ENCODE peak calls at places on chromosome 4, in seven cellular contexts. C, V, N, P, K, Z and S are unnamed samples.

GRCh38 chr4:138390286-138390685 is 148.1 kb upstream of the SLC7A11 start:
- DNase-seq in P (no peak), N (peak), Z (no peak), V (peak), C (no peak), K (peak), S (no peak)

GRCh38 chr4:88511236-88511635 is 12.3 kb downstream of the PYURF start:
- DNase-seq in Z (no peak), P (no peak), V (no peak), K (no peak), N (no peak), C (no peak), S (no peak)

GRCh38 chr4:76059750-76060149 is 14.8 kb upstream of the ART3 start:
- DNase-seq in Z (no peak), N (no peak), V (no peak), P (no peak), C (no peak), K (no peak), S (no peak)

GRCh38 chr4:38072578-38072977 is 112.4 kb downstream of the PTTG2 start:
- DNase-seq in V (no peak), P (no peak), K (no peak), Z (no peak), C (no peak), N (no peak), S (no peak)

GRCh38 chr4:26947318-26947717 is 86.7 kb downstream of the STIM2 start:
- DNase-seq in N (no peak), V (no peak), P (no peak), K (no peak), C (no peak), Z (no peak), S (no peak)

GRCh38 chr4:128844931-128845330 is 35.4 kb downstream of the JADE1 start:
- DNase-seq in K (no peak), Z (no peak), C (no peak), V (no peak), N (no peak), P (no peak), S (peak)

GRCh38 chr4:71558248-71558647 is 219.4 kb downstream of the SLC4A4 start:
- DNase-seq in N (no peak), C (no peak), K (no peak), Z (no peak), P (no peak), V (no peak), S (no peak)

GRCh38 chr4:3248811-3249661 is at the start of gene MSANTD1:
- DNase-seq in K (no peak), Z (no peak), V (peak), C (peak), N (no peak), P (no peak), S (no peak)

GRCh38 chr4:7648813-7649395 is 214.2 kb upstream of the PSAPL1 start:
- DNase-seq in N (no peak), Z (no peak), K (no peak), V (no peak), C (no peak), P (no peak), S (no peak)